ENCODE peak calls at places on chromosomes 2 and 18, in nine cellular contexts. I, F, H, O, G, V, N, U and R are unnamed samples.

GRCh38 chr2:48508461-48509124 is 21.4 kb upstream of the STON1 start:
- DNase-seq in I (no peak), F (peak; percentile 77), H (no peak), O (no peak), G (no peak), V (no peak), N (no peak), U (no peak), R (no peak)

GRCh38 chr2:201228271-201228911 is 31.9 kb upstream of the CASP8 start:
- DNase-seq in I (no peak), F (no peak), H (peak; percentile 24), O (no peak), G (no peak), V (no peak), N (no peak), U (no peak), R (no peak)

GRCh38 chr18:62526098-62527025 is 3.5 kb downstream of the ZCCHC2 start:
- DNase-seq in I (no peak), F (peak; percentile 68), H (peak; percentile 78), O (peak; percentile 89), G (peak; percentile 55), V (peak; percentile 69), N (peak; percentile 89), U (no peak), R (peak; percentile 69)

GRCh38 chr18:63553117-63553516 is 10.9 kb downstream of the SERPINB12 start:
- DNase-seq in I (no peak), F (peak; percentile 34), H (no peak), O (no peak), G (no peak), V (no peak), N (no peak), U (peak; percentile 48), R (no peak)

GRCh38 chr2:98818164-98818563 is 87.2 kb upstream of the MGAT4A start:
- DNase-seq in I (no peak), F (no peak), H (no peak), O (no peak), G (no peak), V (no peak), N (no peak), U (no peak), R (no peak)

GRCh38 chr2:173087214-173087581 is 11.6 kb downstream of the MAP3K20 start:
- DNase-seq in I (no peak), F (no peak), H (no peak), O (no peak), G (no peak), V (no peak), N (no peak), U (no peak), R (no peak)

GRCh38 chr2:190452433-190452832 is 44.3 kb downstream of the MFSD6 start:
- DNase-seq in I (no peak), F (no peak), H (no peak), O (no peak), G (no peak), V (no peak), N (no peak), U (no peak), R (no peak)

GRCh38 chr2:164142755-164143154 is 406.9 kb upstream of the FIGN start:
- DNase-seq in I (no peak), F (no peak), H (no peak), O (no peak), G (no peak), V (no peak), N (no peak), U (no peak), R (no peak)

GRCh38 chr18:47930844-47931706 is 616 bp upstream of the SMAD2 start:
- DNase-seq in I (peak; percentile 61), F (peak; percentile 86), H (peak; percentile 96), O (peak; percentile 98), G (peak; percentile 90), V (peak; percentile 96), N (peak; percentile 98), U (peak; percentile 88), R (peak; percentile 88)

GRCh38 chr2:46847185-46847710 is 68.4 kb downstream of the MCFD2 start:
- DNase-seq in I (peak; percentile 43), F (peak; percentile 100), H (no peak), O (peak; percentile 93), G (no peak), V (peak; percentile 51), N (peak; percentile 94), U (peak; percentile 87), R (no peak)

GRCh38 chr18:23627325-23627724 is 35.4 kb downstream of the ANKRD29 start:
- DNase-seq in I (no peak), F (peak; percentile 62), H (no peak), O (no peak), G (no peak), V (no peak), N (no peak), U (no peak), R (no peak)

GRCh38 chr2:119475225-119475856 is 43.7 kb downstream of the TMEM37 start:
- DNase-seq in I (no peak), F (no peak), H (no peak), O (no peak), G (no peak), V (no peak), N (no peak), U (no peak), R (no peak)

GRCh38 chr2:193276069-193276468 is 1081.3 kb upstream of the TMEFF2 start:
- DNase-seq in I (no peak), F (no peak), H (no peak), O (no peak), G (no peak), V (no peak), N (no peak), U (no peak), R (no peak)

GRCh38 chr2:19749507-19749836 is 152.3 kb downstream of the TTC32 start:
- DNase-seq in I (no peak), F (no peak), H (no peak), O (no peak), G (no peak), V (no peak), N (no peak), U (no peak), R (no peak)

GRCh38 chr2:226796012-226796839 is 3.4 kb downstream of the IRS1 start:
- DNase-seq in I (no peak), F (no peak), H (no peak), O (no peak), G (no peak), V (no peak), N (no peak), U (no peak), R (no peak)

GRCh38 chr2:65396348-65397026 is 35.9 kb downstream of the SPRED2 start:
- DNase-seq in I (no peak), F (no peak), H (no peak), O (no peak), G (no peak), V (no peak), N (no peak), U (no peak), R (no peak)

GRCh38 chr18:21052385-21052784 is 59.2 kb downstream of the ROCK1 start:
- DNase-seq in I (no peak), F (no peak), H (no peak), O (no peak), G (no peak), V (no peak), N (no peak), U (no peak), R (no peak)

GRCh38 chr2:20428717-20429490 is 18.0 kb upstream of the RHOB start:
- DNase-seq in I (no peak), F (no peak), H (no peak), O (no peak), G (no peak), V (no peak), N (peak; percentile 8), U (no peak), R (no peak)

GRCh38 chr2:195105581-195105980 is 551.4 kb upstream of the SLC39A10 start:
- DNase-seq in I (no peak), F (no peak), H (no peak), O (no peak), G (no peak), V (no peak), N (no peak), U (no peak), R (no peak)

GRCh38 chr2:126368778-126369177 is 287.2 kb upstream of the GYPC start:
- DNase-seq in I (no peak), F (no peak), H (no peak), O (peak; percentile 56), G (no peak), V (no peak), N (no peak), U (no peak), R (no peak)

GRCh38 chr18:47871288-47871687 is 59.2 kb downstream of the SMAD2 start:
- DNase-seq in I (peak; percentile 21), F (no peak), H (no peak), O (no peak), G (no peak), V (no peak), N (no peak), U (no peak), R (no peak)

GRCh38 chr2:216404010-216404618 is 8.2 kb upstream of the SMARCAL1 start:
- DNase-seq in I (no peak), F (no peak), H (peak; percentile 71), O (no peak), G (peak; percentile 26), V (peak; percentile 37), N (peak; percentile 27), U (no peak), R (peak; percentile 37)

GRCh38 chr18:61535401-61535800 is 202.2 kb downstream of the CDH20 start:
- DNase-seq in I (no peak), F (no peak), H (no peak), O (no peak), G (no peak), V (no peak), N (no peak), U (no peak), R (no peak)

GRCh38 chr2:215754546-215754945 is 258.8 kb downstream of the MREG start:
- DNase-seq in I (no peak), F (no peak), H (no peak), O (no peak), G (no peak), V (no peak), N (no peak), U (no peak), R (no peak)

GRCh38 chr18:23888880-23889279 is 125.7 kb upstream of the TTC39C start:
- DNase-seq in I (no peak), F (no peak), H (no peak), O (no peak), G (no peak), V (no peak), N (no peak), U (no peak), R (no peak)

GRCh38 chr2:231922945-231923344 is 3.3 kb downstream of the NPPC start:
- DNase-seq in I (no peak), F (no peak), H (no peak), O (no peak), G (no peak), V (no peak), N (no peak), U (no peak), R (no peak)

GRCh38 chr2:187138240-187138639 is 289.3 kb upstream of the ZSWIM2 start:
- DNase-seq in I (no peak), F (no peak), H (no peak), O (no peak), G (no peak), V (no peak), N (peak; percentile 36), U (no peak), R (no peak)

GRCh38 chr2:10837532-10838266 is 25.1 kb upstream of the PDIA6 start:
- DNase-seq in I (no peak), F (no peak), H (no peak), O (no peak), G (no peak), V (no peak), N (no peak), U (no peak), R (no peak)

GRCh38 chr2:141778315-141778835 is 352.4 kb downstream of the LRP1B start:
- DNase-seq in I (no peak), F (no peak), H (no peak), O (no peak), G (no peak), V (no peak), N (no peak), U (no peak), R (no peak)

GRCh38 chr2:110991951-110992350 is 128.8 kb upstream of the BCL2L11 start:
- DNase-seq in I (no peak), F (no peak), H (no peak), O (no peak), G (no peak), V (no peak), N (no peak), U (no peak), R (no peak)

GRCh38 chr2:73233932-73234832 is at the start of gene CCT7:
- DNase-seq in I (peak; percentile 84), F (peak; percentile 68), H (peak; percentile 92), O (peak; percentile 89), G (peak; percentile 81), V (peak; percentile 94), N (peak; percentile 92), U (peak; percentile 67), R (peak; percentile 88)